ENCODE peak calls at places on chromosomes 13 and 19, in five cellular contexts. One of them, this sample, is unnamed. For H3K9me3, the result is how much of the 10 kb centered on the place peaks cover.

GRCh38 chr19:54462713-54463530 is 656 bp downstream of the LENG9 start:
- DNase-seq in uterus: peak
- DNase-seq in ovary: peak
- DNase-seq in tibial nerve: peak
- DNase-seq in left ventricle myocardium inferior: peak
- DNase-seq in this sample: peak

GRCh38 chr13:48646791-48647190 is 6.9 kb upstream of the CYSLTR2 start:
- DNase-seq in uterus: no peak
- DNase-seq in ovary: no peak
- DNase-seq in tibial nerve: no peak
- DNase-seq in left ventricle myocardium inferior: no peak
- DNase-seq in this sample: no peak

GRCh38 chr19:5171711-5172110 is 168.9 kb downstream of the PTPRS start:
- DNase-seq in uterus: no peak
- DNase-seq in ovary: no peak
- DNase-seq in tibial nerve: no peak
- DNase-seq in left ventricle myocardium inferior: no peak
- DNase-seq in this sample: no peak

GRCh38 chr19:5498817-5499535 is 43.8 kb downstream of the ZNRF4 start:
- DNase-seq in uterus: no peak
- DNase-seq in ovary: no peak
- DNase-seq in tibial nerve: no peak
- DNase-seq in left ventricle myocardium inferior: no peak
- DNase-seq in this sample: no peak

GRCh38 chr19:21482863-21483276 is 22.5 kb upstream of the ZNF429 start:
- DNase-seq in uterus: peak
- DNase-seq in ovary: peak
- DNase-seq in tibial nerve: no peak
- DNase-seq in left ventricle myocardium inferior: peak
- DNase-seq in this sample: peak

GRCh38 chr13:91398413-91399188 is at the start of gene GPC5:
- DNase-seq in uterus: peak
- DNase-seq in ovary: peak
- DNase-seq in tibial nerve: peak
- DNase-seq in left ventricle myocardium inferior: peak
- DNase-seq in this sample: peak

GRCh38 chr13:64007334-64007733 is 2591.7 kb upstream of the PCDH20 start:
- DNase-seq in uterus: no peak
- DNase-seq in ovary: no peak
- DNase-seq in tibial nerve: no peak
- DNase-seq in left ventricle myocardium inferior: no peak
- DNase-seq in this sample: no peak

GRCh38 chr13:99983401-99984133 is 2.0 kb downstream of the ZIC2 start:
- DNase-seq in uterus: no peak
- DNase-seq in ovary: no peak
- DNase-seq in tibial nerve: no peak
- DNase-seq in left ventricle myocardium inferior: no peak
- DNase-seq in this sample: no peak

GRCh38 chr13:46552888-46553520 is at the start of gene LRCH1:
- DNase-seq in uterus: peak
- DNase-seq in ovary: peak
- DNase-seq in tibial nerve: peak
- DNase-seq in left ventricle myocardium inferior: peak
- DNase-seq in this sample: peak

GRCh38 chr19:32438751-32439150 is 33.2 kb downstream of the DPY19L3 start:
- DNase-seq in uterus: no peak
- DNase-seq in ovary: no peak
- DNase-seq in tibial nerve: no peak
- DNase-seq in left ventricle myocardium inferior: no peak
- DNase-seq in this sample: no peak

GRCh38 chr13:21606781-21607180 is 2.8 kb upstream of the MICU2 start:
- DNase-seq in uterus: no peak
- DNase-seq in ovary: no peak
- DNase-seq in tibial nerve: no peak
- DNase-seq in left ventricle myocardium inferior: no peak
- DNase-seq in this sample: no peak

GRCh38 chr19:29620931-29621351 is 14.9 kb downstream of the POP4 start:
- DNase-seq in uterus: no peak
- DNase-seq in ovary: no peak
- DNase-seq in tibial nerve: no peak
- DNase-seq in left ventricle myocardium inferior: no peak
- DNase-seq in this sample: no peak

GRCh38 chr19:47112166-47112663 is 1.4 kb downstream of the ZC3H4 start:
- DNase-seq in uterus: peak
- DNase-seq in ovary: peak
- DNase-seq in tibial nerve: peak
- DNase-seq in left ventricle myocardium inferior: peak
- DNase-seq in this sample: peak

GRCh38 chr19:34480971-34481821 is at the start of gene WTIP:
- DNase-seq in uterus: peak
- DNase-seq in ovary: peak
- DNase-seq in tibial nerve: peak
- DNase-seq in left ventricle myocardium inferior: peak
- DNase-seq in this sample: no peak

GRCh38 chr13:69948016-69948415 is 159.6 kb upstream of the ATXN8OS start:
- DNase-seq in uterus: no peak
- DNase-seq in ovary: no peak
- DNase-seq in tibial nerve: no peak
- DNase-seq in left ventricle myocardium inferior: no peak
- DNase-seq in this sample: no peak

GRCh38 chr19:54430306-54431254 is 15.3 kb downstream of the TTYH1 start:
- DNase-seq in uterus: no peak
- DNase-seq in ovary: peak
- DNase-seq in tibial nerve: no peak
- DNase-seq in left ventricle myocardium inferior: peak
- DNase-seq in this sample: no peak

GRCh38 chr13:95292622-95293021 is 8.6 kb downstream of the ABCC4 start:
- DNase-seq in uterus: no peak
- DNase-seq in ovary: no peak
- DNase-seq in tibial nerve: no peak
- DNase-seq in left ventricle myocardium inferior: no peak
- DNase-seq in this sample: no peak

GRCh38 chr13:73200432-73200831 is 141.6 kb downstream of the KLF5 start:
- DNase-seq in uterus: no peak
- DNase-seq in ovary: no peak
- DNase-seq in tibial nerve: no peak
- DNase-seq in left ventricle myocardium inferior: no peak
- DNase-seq in this sample: no peak

GRCh38 chr13:38321654-38322053 is 28.0 kb upstream of the UFM1 start:
- DNase-seq in uterus: no peak
- DNase-seq in ovary: no peak
- DNase-seq in tibial nerve: no peak
- DNase-seq in left ventricle myocardium inferior: no peak
- DNase-seq in this sample: no peak

GRCh38 chr19:41668315-41668714 is 19.8 kb downstream of the CEACAM7 start:
- DNase-seq in uterus: no peak
- DNase-seq in ovary: no peak
- DNase-seq in tibial nerve: no peak
- DNase-seq in left ventricle myocardium inferior: no peak
- DNase-seq in this sample: no peak

GRCh38 chr19:5978606-5979552 is 939 bp upstream of the RANBP3 start:
- DNase-seq in uterus: peak
- DNase-seq in ovary: no peak
- DNase-seq in tibial nerve: no peak
- DNase-seq in left ventricle myocardium inferior: no peak
- DNase-seq in this sample: no peak

GRCh38 chr13:60627071-60627686 is 230.2 kb downstream of the TDRD3 start:
- DNase-seq in uterus: no peak
- DNase-seq in ovary: no peak
- DNase-seq in tibial nerve: no peak
- DNase-seq in left ventricle myocardium inferior: no peak
- DNase-seq in this sample: no peak

GRCh38 chr19:2503521-2504109 is 27.7 kb downstream of the GADD45B start:
- DNase-seq in uterus: no peak
- DNase-seq in ovary: no peak
- DNase-seq in tibial nerve: no peak
- DNase-seq in left ventricle myocardium inferior: no peak
- DNase-seq in this sample: peak

GRCh38 chr19:2720777-2721569 is at the start of gene DIRAS1:
- DNase-seq in uterus: no peak
- DNase-seq in ovary: peak
- DNase-seq in tibial nerve: no peak
- DNase-seq in left ventricle myocardium inferior: no peak
- DNase-seq in this sample: no peak

GRCh38 chr19:24140099-24140498 is 53.1 kb downstream of the ZNF254 start:
- DNase-seq in uterus: no peak
- DNase-seq in ovary: no peak
- DNase-seq in tibial nerve: no peak
- DNase-seq in left ventricle myocardium inferior: no peak
- DNase-seq in this sample: no peak

GRCh38 chr13:70668983-70669382 is 560.7 kb upstream of the KLHL1 start:
- DNase-seq in uterus: no peak
- DNase-seq in ovary: no peak
- DNase-seq in tibial nerve: no peak
- DNase-seq in left ventricle myocardium inferior: no peak
- DNase-seq in this sample: no peak

GRCh38 chr19:13057147-13057572 is 45.5 kb downstream of the LYL1 start:
- DNase-seq in uterus: no peak
- DNase-seq in ovary: no peak
- DNase-seq in tibial nerve: no peak
- DNase-seq in left ventricle myocardium inferior: no peak
- DNase-seq in this sample: no peak

GRCh38 chr19:58248886-58249285 is 20.2 kb downstream of the ZNF544 start:
- DNase-seq in uterus: no peak
- DNase-seq in ovary: no peak
- DNase-seq in tibial nerve: no peak
- DNase-seq in left ventricle myocardium inferior: no peak
- DNase-seq in this sample: no peak

DNA sequence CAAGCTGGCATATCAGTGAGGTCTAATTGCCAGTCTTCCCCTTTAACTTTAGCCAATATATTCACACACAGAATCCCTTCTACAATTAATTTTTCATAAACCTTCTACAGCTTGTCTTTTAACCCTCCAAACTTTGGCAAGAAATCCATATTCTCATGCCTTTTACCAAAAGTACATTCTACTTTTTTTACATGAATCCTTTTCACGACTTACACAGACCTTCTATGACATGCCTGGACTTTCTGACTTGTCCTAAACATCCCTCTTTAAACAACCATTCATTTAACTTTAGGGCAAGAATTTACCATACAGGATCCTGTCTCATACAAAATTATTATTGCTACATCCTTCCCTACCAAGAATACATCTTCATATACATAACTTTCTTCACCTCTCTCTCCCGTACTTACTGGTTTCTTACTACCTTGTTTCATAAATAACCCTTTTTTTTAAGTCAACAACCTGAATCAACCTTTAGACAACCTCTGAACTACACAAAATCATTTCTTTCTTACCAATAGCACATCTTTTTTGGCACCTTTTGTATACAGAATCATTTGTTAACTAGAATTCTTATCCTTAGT is 23.5 kb downstream of the ZNF544 start:
- DNase-seq in uterus: no peak
- DNase-seq in ovary: no peak
- DNase-seq in tibial nerve: no peak
- DNase-seq in left ventricle myocardium inferior: no peak
- DNase-seq in this sample: no peak
- H3K9me3 ChIP-seq in uterus: under half
- H3K9me3 ChIP-seq in ovary: under half
- H3K9me3 ChIP-seq in tibial nerve: under half
- H3K9me3 ChIP-seq in left ventricle myocardium inferior: half or more
- H3K9me3 ChIP-seq in this sample: under half

GRCh38 chr19:8513687-8514504 is at the start of gene ZNF414:
- DNase-seq in uterus: peak
- DNase-seq in ovary: peak
- DNase-seq in tibial nerve: peak
- DNase-seq in left ventricle myocardium inferior: peak
- DNase-seq in this sample: peak

GRCh38 chr19:8519388-8519787 is 5.4 kb upstream of the ZNF414 start:
- DNase-seq in uterus: no peak
- DNase-seq in ovary: no peak
- DNase-seq in tibial nerve: no peak
- DNase-seq in left ventricle myocardium inferior: no peak
- DNase-seq in this sample: no peak

GRCh38 chr19:8515317-8515716 is 1.4 kb upstream of the ZNF414 start:
- DNase-seq in uterus: no peak
- DNase-seq in ovary: no peak
- DNase-seq in tibial nerve: no peak
- DNase-seq in left ventricle myocardium inferior: no peak
- DNase-seq in this sample: peak

GRCh38 chr19:8517551-8518442 is 3.8 kb upstream of the ZNF414 start:
- DNase-seq in uterus: no peak
- DNase-seq in ovary: no peak
- DNase-seq in tibial nerve: no peak
- DNase-seq in left ventricle myocardium inferior: no peak
- DNase-seq in this sample: peak

GRCh38 chr19:8518536-8518935 is 4.6 kb upstream of the ZNF414 start:
- DNase-seq in uterus: no peak
- DNase-seq in ovary: no peak
- DNase-seq in tibial nerve: no peak
- DNase-seq in left ventricle myocardium inferior: no peak
- DNase-seq in this sample: no peak
- H3K9me3 ChIP-seq in uterus: under half
- H3K9me3 ChIP-seq in ovary: under half
- H3K9me3 ChIP-seq in tibial nerve: under half
- H3K9me3 ChIP-seq in left ventricle myocardium inferior: under half
- H3K9me3 ChIP-seq in this sample: under half

GRCh38 chr19:9149976-9150375 is 9.8 kb downstream of the ZNF317 start:
- DNase-seq in uterus: no peak
- DNase-seq in ovary: no peak
- DNase-seq in tibial nerve: no peak
- DNase-seq in left ventricle myocardium inferior: no peak
- DNase-seq in this sample: no peak

GRCh38 chr19:9148687-9149086 is 8.5 kb downstream of the ZNF317 start:
- DNase-seq in uterus: no peak
- DNase-seq in ovary: no peak
- DNase-seq in tibial nerve: no peak
- DNase-seq in left ventricle myocardium inferior: no peak
- DNase-seq in this sample: no peak

GRCh38 chr19:9140159-9140874 is at the start of gene ZNF317:
- DNase-seq in uterus: peak
- DNase-seq in ovary: peak
- DNase-seq in tibial nerve: peak
- DNase-seq in left ventricle myocardium inferior: peak
- DNase-seq in this sample: peak

GRCh38 chr19:9146882-9147281 is 6.7 kb downstream of the ZNF317 start:
- DNase-seq in uterus: no peak
- DNase-seq in ovary: no peak
- DNase-seq in tibial nerve: no peak
- DNase-seq in left ventricle myocardium inferior: no peak
- DNase-seq in this sample: no peak

GRCh38 chr19:9144920-9145319 is 4.7 kb downstream of the ZNF317 start:
- DNase-seq in uterus: no peak
- DNase-seq in ovary: no peak
- DNase-seq in tibial nerve: no peak
- DNase-seq in left ventricle myocardium inferior: no peak
- DNase-seq in this sample: no peak
- H3K9me3 ChIP-seq in uterus: under half
- H3K9me3 ChIP-seq in ovary: under half
- H3K9me3 ChIP-seq in tibial nerve: under half
- H3K9me3 ChIP-seq in left ventricle myocardium inferior: under half
- H3K9me3 ChIP-seq in this sample: under half

DNA sequence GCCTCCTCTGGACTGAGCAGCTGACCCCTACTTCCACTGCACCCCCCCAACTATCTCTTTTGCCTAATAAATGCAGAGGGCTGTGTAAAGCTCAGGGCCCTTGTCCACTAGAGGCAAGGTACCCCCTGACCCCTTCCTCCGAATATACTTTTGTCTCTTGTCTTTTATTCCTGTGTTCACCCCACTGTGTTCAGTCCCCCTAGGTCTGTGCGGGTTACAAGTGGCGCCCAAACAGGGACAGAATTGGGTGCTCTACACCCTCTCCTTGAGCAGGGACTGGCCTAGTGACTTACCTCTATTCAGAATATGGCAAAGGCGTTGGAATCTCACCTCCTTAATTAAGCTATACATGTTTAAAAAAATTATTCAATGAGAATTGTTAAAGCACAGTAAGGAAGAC is 15.0 kb downstream of the ZNF350 start:
- DNase-seq in uterus: no peak
- DNase-seq in ovary: no peak
- DNase-seq in tibial nerve: no peak
- DNase-seq in left ventricle myocardium inferior: no peak
- DNase-seq in this sample: no peak
- H3K9me3 ChIP-seq in uterus: under half
- H3K9me3 ChIP-seq in ovary: under half
- H3K9me3 ChIP-seq in tibial nerve: under half
- H3K9me3 ChIP-seq in left ventricle myocardium inferior: half or more
- H3K9me3 ChIP-seq in this sample: half or more